ENCODE peak calls at places on chromosomes 4 and X, in five cellular contexts. D is GM12878, J is fibroblast of mammary gland, R is endothelial cell of umbilical vein, X is PC-9. W is an unnamed sample.

GRCh38 chrX:107724653-107725052 is 50.9 kb downstream of the TSC22D3 start:
- DNase-seq in D (no peak), J (no peak), R (no peak), X (no peak), W (no peak)

GRCh38 chrX:135951291-135951690 is 22.5 kb downstream of the MMGT1 start:
- DNase-seq in D (no peak), J (no peak), R (no peak), X (no peak), W (no peak)

GRCh38 chr4:109436504-109436903 is 2.9 kb downstream of the SEC24B start:
- DNase-seq in D (no peak), J (no peak), R (no peak), X (no peak), W (no peak)

GRCh38 chrX:116298956-116299355 is 128.4 kb downstream of the AGTR2 start:
- DNase-seq in D (no peak), J (no peak), R (no peak), X (no peak), W (no peak)

GRCh38 chr4:133146574-133147198 is 2.4 kb upstream of the PCDH10 start:
- DNase-seq in D (no peak), J (peak; percentile 50), R (peak; percentile 88), X (no peak), W (peak; percentile 22)

GRCh38 chr4:33262809-33263208 is 2542.6 kb downstream of the PCDH7 start:
- DNase-seq in D (no peak), J (peak; percentile 35), R (no peak), X (no peak), W (no peak)

GRCh38 chr4:152102184-152103000 is 341.6 kb upstream of the GATB start:
- DNase-seq in D (no peak), J (peak; percentile 47), R (peak; percentile 13), X (peak; percentile 81), W (no peak)

GRCh38 chr4:22721189-22721588 is 28.5 kb downstream of the GBA3 start:
- DNase-seq in D (no peak), J (no peak), R (no peak), X (no peak), W (no peak)

GRCh38 chr4:136741468-136741867 is 790.8 kb downstream of the PCDH18 start:
- DNase-seq in D (no peak), J (peak; percentile 1), R (peak; percentile 50), X (no peak), W (no peak)

GRCh38 chrX:79524642-79525041 is 157.5 kb upstream of the ITM2A start:
- DNase-seq in D (no peak), J (no peak), R (no peak), X (no peak), W (peak; percentile 24)

GRCh38 chr4:9994246-9994847 is 26.9 kb downstream of the SLC2A9 start:
- DNase-seq in D (no peak), J (no peak), R (no peak), X (no peak), W (peak; percentile 74)

GRCh38 chr4:184232212-184232611 is 14.5 kb upstream of the ENPP6 start:
- DNase-seq in D (no peak), J (no peak), R (no peak), X (no peak), W (no peak)

GRCh38 chrX:137848291-137848905 is 282.5 kb downstream of the ZIC3 start:
- DNase-seq in D (no peak), J (no peak), R (no peak), X (no peak), W (no peak)

GRCh38 chrX:3779546-3779945 is 66.1 kb upstream of the PRKX start:
- DNase-seq in D (no peak), J (no peak), R (no peak), X (no peak), W (no peak)

GRCh38 chrX:70508296-70508911 is 63.8 kb downstream of the DLG3 start:
- DNase-seq in D (no peak), J (peak; percentile 7), R (peak; percentile 55), X (no peak), W (peak; percentile 36)

GRCh38 chrX:135086197-135086854 is 34.0 kb downstream of the ETDB start:
- DNase-seq in D (peak; percentile 15), J (peak; percentile 71), R (peak; percentile 59), X (peak; percentile 60), W (peak; percentile 65)

GRCh38 chr4:149823770-149824221 is 8.2 kb upstream of the IQCM start:
- DNase-seq in D (no peak), J (peak; percentile 86), R (peak; percentile 86), X (no peak), W (no peak)

GRCh38 chrX:148612431-148612830 is 112.0 kb downstream of the AFF2 start:
- DNase-seq in D (no peak), J (no peak), R (no peak), X (no peak), W (no peak)

GRCh38 chrX:14934423-14934822 is 61.2 kb downstream of the MOSPD2 start:
- DNase-seq in D (no peak), J (no peak), R (no peak), X (no peak), W (no peak)

GRCh38 chr4:26273308-26273980 is 47.4 kb upstream of the RBPJ start:
- DNase-seq in D (no peak), J (no peak), R (no peak), X (no peak), W (no peak)

GRCh38 chr4:126766266-126766665 is 866.5 kb upstream of the INTU start:
- DNase-seq in D (no peak), J (peak; percentile 47), R (peak; percentile 83), X (no peak), W (no peak)

GRCh38 chrX:134868766-134869495 is 121.9 kb upstream of the SMIM10 start:
- DNase-seq in D (no peak), J (peak; percentile 97), R (peak; percentile 51), X (peak; percentile 80), W (no peak)

GRCh38 chr4:117001077-117001476 is 84.3 kb downstream of the TRAM1L1 start:
- DNase-seq in D (peak; percentile 34), J (no peak), R (no peak), X (no peak), W (peak; percentile 51)

GRCh38 chr4:114488301-114488982 is 110.2 kb upstream of the UGT8 start:
- DNase-seq in D (no peak), J (no peak), R (no peak), X (no peak), W (no peak)

GRCh38 chr4:121155893-121156292 is 8.2 kb downstream of the TNIP3 start:
- DNase-seq in D (no peak), J (peak; percentile 92), R (peak; percentile 86), X (peak; percentile 70), W (no peak)

GRCh38 chrX:68999931-69000330 is 165.3 kb downstream of the PJA1 start:
- DNase-seq in D (no peak), J (peak; percentile 24), R (peak; percentile 21), X (no peak), W (no peak)

GRCh38 chrX:136210243-136210642 is 41.0 kb downstream of the MAP7D3 start:
- DNase-seq in D (no peak), J (no peak), R (no peak), X (no peak), W (no peak)

GRCh38 chr4:52942936-52943335 is 80.8 kb downstream of the RASL11B start:
- DNase-seq in D (no peak), J (no peak), R (no peak), X (no peak), W (no peak)

DNA sequence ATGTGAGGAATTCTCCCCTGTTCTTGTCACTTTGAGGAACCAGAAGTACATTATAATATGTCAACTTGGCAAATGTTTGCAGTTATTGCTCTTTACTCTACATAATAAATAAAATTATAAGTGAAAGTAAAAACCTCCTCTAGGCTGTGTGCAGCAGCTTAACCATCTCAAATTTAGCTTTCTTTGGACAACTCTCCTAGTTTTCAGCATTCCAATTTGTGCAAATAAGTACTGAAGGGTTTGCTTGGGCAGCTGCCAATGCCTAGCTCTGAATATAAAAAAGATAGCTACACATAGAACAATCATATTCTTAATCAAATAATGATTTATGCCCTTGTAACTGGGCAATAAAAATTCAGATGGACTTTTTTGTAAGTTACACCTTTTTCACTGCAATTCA is 82.5 kb downstream of the GASK1B start:
- DNase-seq in D (no peak), J (no peak), R (peak; percentile 21), X (no peak), W (no peak)
- H3K4me3 ChIP-seq in D (no peak overlapping the region), J (no peak overlapping the region), R (no peak overlapping the region), X (peak overlapping the region; percentile 50), W (no peak overlapping the region)

DNA sequence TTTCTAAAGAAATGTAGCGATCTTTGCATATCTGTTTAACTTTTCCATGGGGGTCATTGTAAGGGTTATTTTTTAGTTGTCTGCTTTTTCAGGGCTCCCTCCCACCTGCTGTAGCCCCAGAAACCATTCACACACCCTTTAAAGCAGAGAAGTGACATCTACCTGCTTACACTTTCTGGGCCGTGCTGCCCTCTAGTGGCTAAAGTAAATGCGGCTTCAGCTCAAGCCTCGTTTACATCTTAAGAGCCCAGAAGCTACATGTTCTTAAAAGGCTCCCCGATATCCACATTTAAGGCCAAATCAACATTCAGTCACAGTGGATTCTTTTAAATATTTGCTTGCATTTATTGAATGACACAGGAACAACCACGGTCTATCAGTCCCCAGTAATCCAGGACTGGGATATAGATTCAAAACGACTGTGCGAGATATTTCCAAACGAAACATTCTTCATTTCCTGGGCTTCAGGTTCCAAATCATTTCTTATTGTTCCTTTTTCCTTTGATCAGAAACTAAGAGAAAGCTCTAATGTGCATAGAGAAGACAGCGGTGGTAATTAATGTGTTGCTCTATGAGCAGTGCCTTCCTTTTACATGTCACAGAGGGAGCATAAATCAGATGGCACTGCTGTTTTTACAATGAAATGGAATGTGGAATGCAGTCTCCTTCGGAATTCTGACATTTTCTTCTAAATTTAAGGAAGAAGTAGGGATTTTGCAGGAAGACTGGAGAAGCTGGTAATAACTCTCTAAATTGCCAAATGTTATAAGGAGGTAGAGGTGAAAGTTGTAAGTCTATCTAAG is 119.9 kb downstream of the RASGEF1B start:
- DNase-seq in D (peak; percentile 8), J (peak; percentile 80), R (peak; percentile 60), X (no peak), W (peak; percentile 79)
- TF ChIP-seq CTCF in D (peak; percentile 85), J (peak; percentile 95), R (peak; percentile 88), X (peak; percentile 84), W (peak; percentile 88)

DNA sequence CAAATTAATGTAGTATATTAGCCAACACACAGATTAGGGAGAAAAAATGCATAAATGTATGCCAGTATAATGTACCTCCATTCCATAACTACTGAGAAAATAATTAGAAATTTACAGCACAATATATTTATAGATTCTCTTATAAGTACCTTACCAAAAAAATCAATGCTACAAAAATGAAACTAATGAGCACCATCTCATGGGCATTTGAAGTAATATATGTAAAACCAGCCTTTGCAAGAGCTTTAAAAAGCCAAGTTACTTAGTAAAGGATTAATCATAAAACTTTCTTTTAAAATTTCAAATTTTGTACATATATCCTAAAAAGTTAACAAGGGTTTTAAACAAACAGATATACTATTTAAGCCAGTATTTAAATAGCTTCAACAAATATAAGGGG is 43.2 kb downstream of the LRBA start:
- DNase-seq in D (no peak), J (no peak), R (peak; percentile 28), X (no peak), W (no peak)
- H3K4me3 ChIP-seq in D (no peak overlapping the region), J (no peak overlapping the region), R (no peak overlapping the region), X (no peak overlapping the region), W (no peak overlapping the region)

DNA sequence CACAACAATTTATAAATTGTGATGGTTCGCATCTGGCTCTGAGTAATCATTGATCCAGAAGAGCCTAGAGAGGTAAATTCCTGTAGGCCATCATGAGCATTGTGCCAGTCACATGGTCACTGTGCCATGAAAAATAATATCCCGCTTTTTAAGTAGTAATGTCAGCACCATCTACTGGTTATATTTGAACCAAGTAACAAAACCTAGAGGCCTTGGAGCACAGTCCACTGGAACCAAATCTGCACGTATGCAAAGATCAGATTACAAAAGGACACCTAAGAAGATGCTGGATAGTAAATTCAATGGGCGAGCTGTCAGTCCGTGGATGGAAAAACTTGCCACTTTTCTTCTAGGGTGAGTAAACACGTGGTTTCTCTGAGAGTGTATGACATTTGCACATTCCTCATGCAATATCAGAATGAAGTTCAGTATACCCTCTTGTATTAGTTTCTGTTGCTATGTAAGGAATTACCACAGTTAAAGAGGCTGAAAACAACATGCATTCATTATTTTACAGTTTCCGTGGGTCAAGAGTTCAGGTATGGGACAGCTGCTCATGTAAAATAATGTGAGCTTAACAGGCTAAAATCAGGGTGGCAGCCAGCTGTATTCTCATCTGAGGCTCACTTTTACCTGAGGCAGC is 26.9 kb downstream of the FAM114A1 start:
- DNase-seq in D (no peak), J (no peak), R (no peak), X (no peak), W (no peak)
- TF ChIP-seq CTCF in D (peak; percentile 27), J (no peak), R (no peak), X (no peak), W (no peak)

W was measured in GM12865.